ENCODE peak calls at places on chromosomes 2 and 18, in six cellular contexts. T is kidney, C is breast epithelium, A is K562, J is lung, P is HCT116. S is an unnamed sample. For H3K4me1, the result is how much of the 10 kb centered on the place peaks cover.

GRCh38 chr18:70490008-70490933 is 201.4 kb downstream of the SOCS6 start:
- DNase-seq in P (peak), T (no peak), C (no peak), J (no peak), A (peak), S (peak)

GRCh38 chr2:233075141-233075965 is 15.2 kb downstream of the INPP5D start:
- DNase-seq in C (no peak), J (no peak), P (no peak), A (no peak), T (no peak), S (no peak)

GRCh38 chr2:133780099-133780996 is 212.1 kb upstream of the NCKAP5 start:
- DNase-seq in T (no peak), C (peak), A (peak), J (peak), P (peak), S (no peak)

GRCh38 chr2:201261471-201261870 is 1.1 kb downstream of the CASP8 start:
- DNase-seq in J (peak), T (no peak), C (no peak), A (no peak), P (no peak), S (peak)

GRCh38 chr2:88852753-88853402 is 161.4 kb downstream of the RPIA start:
- DNase-seq in J (no peak), A (no peak), C (no peak), T (no peak), P (no peak), S (no peak)

GRCh38 chr2:175877845-175878563 is 124.1 kb downstream of the LNPK start:
- DNase-seq in T (no peak), C (no peak), P (no peak), J (no peak), A (no peak), S (no peak)

GRCh38 chr2:12809526-12809925 is 92.8 kb downstream of the TRIB2 start:
- DNase-seq in C (no peak), P (no peak), J (no peak), A (no peak), T (peak), S (no peak)

GRCh38 chr18:41145526-41145925 is 809.5 kb upstream of the PIK3C3 start:
- DNase-seq in T (no peak), A (no peak), C (no peak), J (no peak), P (no peak), S (no peak)

GRCh38 chr2:147171961-147172360 is 672.9 kb upstream of the ACVR2A start:
- DNase-seq in C (no peak), A (no peak), P (no peak), T (no peak), J (no peak), S (no peak)

GRCh38 chr2:9640403-9641104 is 9.8 kb upstream of the YWHAQ start:
- DNase-seq in C (no peak), A (no peak), T (no peak), J (no peak), P (no peak), S (no peak)

GRCh38 chr2:174606336-174606735 is 8.7 kb upstream of the WIPF1 start:
- DNase-seq in A (no peak), C (no peak), T (no peak), P (no peak), J (no peak), S (peak)
- H3K4me1 ChIP-seq in A (under half), C (under half), T (under half), P (under half), J (under half), S (half or more)

DNA sequence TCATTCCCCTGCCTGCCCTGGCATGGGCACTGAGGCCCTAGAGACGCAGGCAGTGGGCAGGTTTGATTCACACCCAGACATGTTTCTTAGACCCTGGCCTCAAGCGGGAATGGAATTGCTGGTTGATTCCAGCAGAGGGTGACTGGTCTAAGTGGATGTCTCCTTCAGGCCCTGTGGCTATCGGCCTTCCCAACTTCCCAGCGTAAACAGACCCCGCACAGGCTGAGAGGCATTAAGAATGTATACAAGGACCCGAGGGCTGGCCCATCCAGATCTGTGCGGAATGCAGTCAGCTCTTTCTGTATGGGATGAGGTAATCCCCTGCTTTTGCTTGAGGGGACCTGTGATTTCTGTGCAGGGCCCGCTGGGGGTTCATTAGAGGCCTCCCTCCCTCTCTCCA is 6.4 kb downstream of the ACKR3 start:
- DNase-seq in C (no peak), J (no peak), P (no peak), T (no peak), A (no peak), S (no peak)
- TF ChIP-seq CTCF in C (no peak), J (no peak), P (no peak), T (no peak), A (no peak), S (no peak)

GRCh38 chr2:37556256-37556655 is 115.2 kb downstream of the CDC42EP3 start:
- DNase-seq in J (no peak), C (no peak), P (no peak), A (no peak), T (no peak), S (no peak)

GRCh38 chr2:37560241-37560848 is 111.1 kb downstream of the CDC42EP3 start:
- DNase-seq in T (no peak), J (no peak), P (no peak), A (no peak), C (no peak), S (no peak)

GRCh38 chr2:37555457-37555856 is 116.0 kb downstream of the CDC42EP3 start:
- DNase-seq in C (no peak), T (no peak), J (no peak), P (no peak), A (no peak), S (peak)

GRCh38 chr2:37560863-37561614 is 110.4 kb downstream of the CDC42EP3 start:
- DNase-seq in A (no peak), T (no peak), P (no peak), J (no peak), C (no peak), S (no peak)

DNA sequence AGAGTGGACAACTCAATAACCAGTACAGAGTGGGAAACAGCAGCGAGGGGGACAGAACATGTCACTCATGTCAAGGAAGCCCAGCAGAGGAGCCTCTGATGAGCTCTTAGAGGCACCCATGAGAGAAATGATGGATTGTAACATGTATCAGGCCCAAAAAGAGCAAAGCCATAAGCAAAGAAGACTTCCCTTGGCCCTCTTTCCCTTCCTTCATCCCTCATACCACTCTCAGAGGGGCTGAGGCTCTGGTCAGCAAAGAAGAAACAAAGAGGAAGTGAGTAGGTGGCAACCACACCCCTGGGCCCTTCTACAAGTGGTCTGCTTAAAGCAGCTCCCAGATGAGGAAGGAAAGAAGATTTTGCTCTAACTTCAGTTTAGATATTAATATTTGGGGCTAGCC is 112.8 kb downstream of the CDC42EP3 start:
- DNase-seq in T (no peak), J (no peak), A (no peak), P (no peak), C (no peak), S (no peak)
- H3K4me1 ChIP-seq in T (under half), J (under half), A (under half), P (under half), C (under half), S (under half)

GRCh38 chr2:86023366-86023712 is 82.3 kb downstream of the POLR1A start:
- DNase-seq in P (no peak), C (no peak), A (no peak), J (no peak), T (no peak), S (no peak)
- TF ChIP-seq CTCF in P (no peak), C (no peak), A (no peak), J (no peak), T (no peak), S (no peak)

DNA sequence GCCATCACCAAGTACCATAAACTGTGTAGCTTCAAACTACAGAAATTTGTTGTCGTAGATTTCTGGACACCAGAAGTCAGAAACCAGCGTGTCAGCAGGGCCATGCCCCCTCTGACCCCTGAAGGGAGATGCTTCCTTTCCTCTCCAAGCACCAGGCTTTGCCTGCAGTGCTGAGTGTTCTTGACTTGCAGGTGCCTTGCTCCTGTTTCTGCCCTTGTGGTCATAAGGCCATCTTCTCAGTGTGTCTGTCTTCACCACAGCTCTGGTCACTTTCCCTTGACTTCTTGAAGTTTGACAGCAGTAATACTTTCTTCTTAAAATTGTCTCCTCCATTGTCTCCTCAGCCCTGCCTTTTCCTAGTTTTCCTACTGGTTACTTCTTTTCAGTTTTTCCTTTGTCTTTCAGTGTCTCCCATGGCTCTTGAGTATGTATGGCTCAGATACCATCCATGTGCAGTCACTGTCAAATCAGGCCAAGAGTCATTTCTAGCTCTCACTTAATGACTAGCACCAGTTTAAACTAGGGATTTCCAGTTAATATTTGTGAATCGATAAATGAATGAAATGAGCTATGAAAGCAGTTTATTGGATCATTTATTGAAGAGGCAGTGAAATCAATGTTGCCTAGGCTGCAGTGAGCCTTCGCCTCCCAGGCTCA is 91.2 kb upstream of the RANBP2 start:
- DNase-seq in C (no peak), T (no peak), J (no peak), P (no peak), A (no peak), S (no peak)
- H3K4me1 ChIP-seq in C (under half), T (under half), J (under half), P (under half), A (under half), S (under half)

GRCh38 chr2:273338-273737 is 8.6 kb downstream of the ACP1 start:
- DNase-seq in T (no peak), C (no peak), P (no peak), J (no peak), A (no peak), S (no peak)

GRCh38 chr2:271917-272316 is 7.2 kb downstream of the ACP1 start:
- DNase-seq in T (peak), A (no peak), C (no peak), P (no peak), J (no peak), S (no peak)

GRCh38 chr2:270861-271260 is 6.1 kb downstream of the ACP1 start:
- DNase-seq in T (no peak), P (no peak), A (no peak), C (no peak), J (no peak), S (no peak)

GRCh38 chr2:275457-275856 is 10.7 kb downstream of the ACP1 start:
- DNase-seq in P (no peak), J (no peak), C (no peak), T (no peak), A (no peak), S (no peak)

GRCh38 chr2:274503-274902 is 9.8 kb downstream of the ACP1 start:
- DNase-seq in J (no peak), P (no peak), A (no peak), C (no peak), T (no peak), S (no peak)
- TF ChIP-seq CTCF in J (no peak), P (peak), A (peak), C (no peak), T (no peak), S (no peak)

GRCh38 chr2:43107679-43108078 is 118.7 kb downstream of the ZFP36L2 start:
- DNase-seq in T (peak), P (no peak), A (no peak), C (no peak), J (no peak), S (no peak)
- H3K4me1 ChIP-seq in T (under half), P (under half), A (under half), C (under half), J (under half), S (under half)

S was measured in CD8-positive, alpha-beta T cell.